ENCODE peak calls at places on chromosomes 6 and 20, in four cellular contexts. One of them, this sample, is unnamed.

GRCh38 chr6:40417031-40417430 is 170.1 kb downstream of the LRFN2 start:
- DNase-seq in NCI-H1048: no peak
- DNase-seq in NCI-H2227 treated with DMSO at 0.1 percent for 48 hours: no peak
- DNase-seq in small intestine: no peak
- DNase-seq in this sample: no peak

GRCh38 chr6:158708239-158708638 is 58.4 kb downstream of the SYTL3 start:
- DNase-seq in NCI-H1048: no peak
- DNase-seq in NCI-H2227 treated with DMSO at 0.1 percent for 48 hours: no peak
- DNase-seq in small intestine: no peak
- DNase-seq in this sample: no peak

GRCh38 chr6:24933868-24934401 is 1.8 kb downstream of the RIPOR2 start:
- DNase-seq in NCI-H2227 treated with DMSO at 0.1 percent for 48 hours: no peak
- DNase-seq in small intestine: no peak
- DNase-seq in NCI-H1048: no peak
- DNase-seq in this sample: no peak

GRCh38 chr20:11266571-11266970 is 592.8 kb upstream of the JAG1 start:
- DNase-seq in NCI-H1048: no peak
- DNase-seq in small intestine: peak
- DNase-seq in NCI-H2227 treated with DMSO at 0.1 percent for 48 hours: no peak
- DNase-seq in this sample: no peak

GRCh38 chr20:33313686-33314314 is 30.8 kb downstream of the BPIFB1 start:
- DNase-seq in NCI-H1048: no peak
- DNase-seq in NCI-H2227 treated with DMSO at 0.1 percent for 48 hours: no peak
- DNase-seq in small intestine: no peak
- DNase-seq in this sample: no peak

GRCh38 chr6:144993870-144994269 is 708.7 kb downstream of the UTRN start:
- DNase-seq in NCI-H1048: no peak
- DNase-seq in NCI-H2227 treated with DMSO at 0.1 percent for 48 hours: no peak
- DNase-seq in small intestine: no peak
- DNase-seq in this sample: no peak

GRCh38 chr20:55205684-55206083 is 730.3 kb downstream of the DOK5 start:
- DNase-seq in small intestine: no peak
- DNase-seq in NCI-H1048: no peak
- DNase-seq in NCI-H2227 treated with DMSO at 0.1 percent for 48 hours: no peak
- DNase-seq in this sample: no peak

GRCh38 chr20:45445805-45446562 is 23.6 kb upstream of the WFDC2 start:
- DNase-seq in small intestine: peak
- DNase-seq in NCI-H1048: no peak
- DNase-seq in NCI-H2227 treated with DMSO at 0.1 percent for 48 hours: no peak
- DNase-seq in this sample: no peak

GRCh38 chr20:19883501-19883900 is 125.4 kb downstream of the RIN2 start:
- DNase-seq in NCI-H1048: no peak
- DNase-seq in small intestine: no peak
- DNase-seq in NCI-H2227 treated with DMSO at 0.1 percent for 48 hours: no peak
- DNase-seq in this sample: no peak

GRCh38 chr6:11766056-11766455 is 12.5 kb downstream of the ADTRP start:
- DNase-seq in small intestine: no peak
- DNase-seq in NCI-H2227 treated with DMSO at 0.1 percent for 48 hours: no peak
- DNase-seq in NCI-H1048: no peak
- DNase-seq in this sample: no peak

GRCh38 chr6:153024401-153025017 is 22.0 kb upstream of the MTRF1L start:
- DNase-seq in small intestine: peak
- DNase-seq in NCI-H2227 treated with DMSO at 0.1 percent for 48 hours: peak
- DNase-seq in NCI-H1048: no peak
- DNase-seq in this sample: peak

GRCh38 chr6:137692806-137693205 is 174.3 kb upstream of the TNFAIP3 start:
- DNase-seq in NCI-H1048: no peak
- DNase-seq in small intestine: no peak
- DNase-seq in NCI-H2227 treated with DMSO at 0.1 percent for 48 hours: no peak
- DNase-seq in this sample: no peak

GRCh38 chr6:14058735-14059134 is 58.8 kb upstream of the CD83 start:
- DNase-seq in NCI-H2227 treated with DMSO at 0.1 percent for 48 hours: no peak
- DNase-seq in small intestine: no peak
- DNase-seq in NCI-H1048: no peak
- DNase-seq in this sample: no peak

GRCh38 chr6:71463061-71463460 is 174.4 kb downstream of the OGFRL1 start:
- DNase-seq in small intestine: no peak
- DNase-seq in NCI-H2227 treated with DMSO at 0.1 percent for 48 hours: no peak
- DNase-seq in NCI-H1048: no peak
- DNase-seq in this sample: no peak

GRCh38 chr6:145882121-145882531 is 67.5 kb upstream of the FBXO30 start:
- DNase-seq in small intestine: no peak
- DNase-seq in NCI-H1048: no peak
- DNase-seq in NCI-H2227 treated with DMSO at 0.1 percent for 48 hours: no peak
- DNase-seq in this sample: no peak

GRCh38 chr20:3559637-3560036 is 88.8 kb downstream of the ATRN start:
- DNase-seq in NCI-H2227 treated with DMSO at 0.1 percent for 48 hours: no peak
- DNase-seq in small intestine: no peak
- DNase-seq in NCI-H1048: no peak
- DNase-seq in this sample: no peak

GRCh38 chr6:16707101-16707783 is 54.0 kb downstream of the ATXN1 start:
- DNase-seq in NCI-H1048: no peak
- DNase-seq in small intestine: no peak
- DNase-seq in NCI-H2227 treated with DMSO at 0.1 percent for 48 hours: no peak
- DNase-seq in this sample: no peak

GRCh38 chr6:34493344-34493743 is 27.5 kb downstream of the PACSIN1 start:
- DNase-seq in small intestine: no peak
- DNase-seq in NCI-H2227 treated with DMSO at 0.1 percent for 48 hours: no peak
- DNase-seq in NCI-H1048: no peak
- DNase-seq in this sample: no peak

GRCh38 chr6:30691208-30691872 is 556 bp upstream of the NRM start:
- DNase-seq in NCI-H1048: no peak
- DNase-seq in small intestine: no peak
- DNase-seq in NCI-H2227 treated with DMSO at 0.1 percent for 48 hours: peak
- DNase-seq in this sample: no peak

GRCh38 chr6:170031096-170031471 is 259.8 kb downstream of the DLL1 start:
- DNase-seq in NCI-H2227 treated with DMSO at 0.1 percent for 48 hours: no peak
- DNase-seq in small intestine: no peak
- DNase-seq in NCI-H1048: no peak
- DNase-seq in this sample: no peak

GRCh38 chr6:155259202-155259601 is 4.6 kb upstream of the CLDN20 start:
- DNase-seq in small intestine: no peak
- DNase-seq in NCI-H1048: no peak
- DNase-seq in NCI-H2227 treated with DMSO at 0.1 percent for 48 hours: no peak
- DNase-seq in this sample: no peak

GRCh38 chr6:40901322-40902055 is 137.5 kb downstream of the UNC5CL start:
- DNase-seq in NCI-H2227 treated with DMSO at 0.1 percent for 48 hours: no peak
- DNase-seq in small intestine: no peak
- DNase-seq in NCI-H1048: no peak
- DNase-seq in this sample: no peak

GRCh38 chr6:134170844-134171243 is 118.4 kb upstream of the SLC2A12 start:
- DNase-seq in NCI-H1048: no peak
- DNase-seq in small intestine: peak
- DNase-seq in NCI-H2227 treated with DMSO at 0.1 percent for 48 hours: no peak
- DNase-seq in this sample: no peak

GRCh38 chr6:93341900-93342613 is 77.3 kb downstream of the EPHA7 start:
- DNase-seq in NCI-H2227 treated with DMSO at 0.1 percent for 48 hours: no peak
- DNase-seq in small intestine: peak
- DNase-seq in NCI-H1048: no peak
- DNase-seq in this sample: no peak

GRCh38 chr20:58127731-58128130 is 100.7 kb downstream of the ANKRD60 start:
- DNase-seq in NCI-H1048: no peak
- DNase-seq in NCI-H2227 treated with DMSO at 0.1 percent for 48 hours: no peak
- DNase-seq in small intestine: no peak
- DNase-seq in this sample: no peak

GRCh38 chr6:14734416-14735340 is 511.2 kb upstream of the JARID2 start:
- DNase-seq in NCI-H2227 treated with DMSO at 0.1 percent for 48 hours: no peak
- DNase-seq in NCI-H1048: no peak
- DNase-seq in small intestine: peak
- DNase-seq in this sample: no peak

GRCh38 chr6:56719310-56719709 is 76.6 kb upstream of the DST start:
- DNase-seq in NCI-H2227 treated with DMSO at 0.1 percent for 48 hours: no peak
- DNase-seq in small intestine: no peak
- DNase-seq in NCI-H1048: no peak
- DNase-seq in this sample: no peak

GRCh38 chr6:117174835-117175360 is 90.5 kb upstream of the VGLL2 start:
- DNase-seq in NCI-H1048: no peak
- DNase-seq in small intestine: no peak
- DNase-seq in NCI-H2227 treated with DMSO at 0.1 percent for 48 hours: no peak
- DNase-seq in this sample: no peak

GRCh38 chr6:142361765-142362540 is 60.1 kb downstream of the ADGRG6 start:
- DNase-seq in NCI-H2227 treated with DMSO at 0.1 percent for 48 hours: no peak
- DNase-seq in NCI-H1048: no peak
- DNase-seq in small intestine: no peak
- DNase-seq in this sample: no peak

GRCh38 chr6:7528565-7528964 is 12.9 kb upstream of the DSP start:
- DNase-seq in small intestine: no peak
- DNase-seq in NCI-H1048: no peak
- DNase-seq in NCI-H2227 treated with DMSO at 0.1 percent for 48 hours: peak
- DNase-seq in this sample: no peak

GRCh38 chr20:59123677-59124060 is 40.0 kb upstream of the ZNF831 start:
- DNase-seq in NCI-H1048: no peak
- DNase-seq in NCI-H2227 treated with DMSO at 0.1 percent for 48 hours: no peak
- DNase-seq in small intestine: no peak
- DNase-seq in this sample: no peak

GRCh38 chr6:112909781-112910180 is 562.7 kb downstream of the RFPL4B start:
- DNase-seq in NCI-H2227 treated with DMSO at 0.1 percent for 48 hours: no peak
- DNase-seq in NCI-H1048: no peak
- DNase-seq in small intestine: no peak
- DNase-seq in this sample: no peak

GRCh38 chr6:112682088-112682487 is 335.0 kb downstream of the RFPL4B start:
- DNase-seq in small intestine: no peak
- DNase-seq in NCI-H2227 treated with DMSO at 0.1 percent for 48 hours: no peak
- DNase-seq in NCI-H1048: no peak
- DNase-seq in this sample: no peak

GRCh38 chr6:45843848-45844521 is 171.7 kb downstream of the CLIC5 start:
- DNase-seq in NCI-H2227 treated with DMSO at 0.1 percent for 48 hours: no peak
- DNase-seq in NCI-H1048: no peak
- DNase-seq in small intestine: no peak
- DNase-seq in this sample: no peak

GRCh38 chr6:3206339-3207015 is 21.0 kb downstream of the TUBB2B start:
- DNase-seq in small intestine: no peak
- DNase-seq in NCI-H1048: no peak
- DNase-seq in NCI-H2227 treated with DMSO at 0.1 percent for 48 hours: no peak
- DNase-seq in this sample: no peak

GRCh38 chr20:25539742-25540201 is 45.6 kb downstream of the NINL start:
- DNase-seq in NCI-H2227 treated with DMSO at 0.1 percent for 48 hours: no peak
- DNase-seq in NCI-H1048: no peak
- DNase-seq in small intestine: no peak
- DNase-seq in this sample: no peak

GRCh38 chr20:61759286-61760065 is 306.2 kb downstream of the TAF4 start:
- DNase-seq in small intestine: no peak
- DNase-seq in NCI-H2227 treated with DMSO at 0.1 percent for 48 hours: no peak
- DNase-seq in NCI-H1048: no peak
- DNase-seq in this sample: no peak